ENCODE peak calls at places on chromosomes 13 and 19, in four cellular contexts. One of them, this sample, is unnamed.

GRCh38 chr19:55441692-55442321 is 1.3 kb downstream of the SHISA7 start:
- DNase-seq in CD4-positive, alpha-beta memory T cell: no peak
- DNase-seq in astrocyte of the spinal cord: no peak
- DNase-seq in stimulated activated CD4-positive, alpha-beta T cell treated with anti-CD3 and anti-CD28 coated beads, TNF-alpha, amount 100 ng/mL, for 24 hours: no peak
- DNase-seq in this sample: no peak

GRCh38 chr19:36009220-36009619 is 607 bp upstream of the SYNE4 start:
- DNase-seq in CD4-positive, alpha-beta memory T cell: peak; percentile 37
- DNase-seq in astrocyte of the spinal cord: peak; percentile 50
- DNase-seq in stimulated activated CD4-positive, alpha-beta T cell treated with anti-CD3 and anti-CD28 coated beads, TNF-alpha, amount 100 ng/mL, for 24 hours: no peak
- DNase-seq in this sample: peak; percentile 59

GRCh38 chr13:28138756-28139470 is 568 bp downstream of the PAN3 start:
- DNase-seq in CD4-positive, alpha-beta memory T cell: peak; percentile 88
- DNase-seq in astrocyte of the spinal cord: peak; percentile 90
- DNase-seq in stimulated activated CD4-positive, alpha-beta T cell treated with anti-CD3 and anti-CD28 coated beads, TNF-alpha, amount 100 ng/mL, for 24 hours: peak; percentile 76
- DNase-seq in this sample: peak; percentile 81

GRCh38 chr13:94243551-94243950 is 235.9 kb downstream of the DCT start:
- DNase-seq in CD4-positive, alpha-beta memory T cell: no peak
- DNase-seq in astrocyte of the spinal cord: no peak
- DNase-seq in stimulated activated CD4-positive, alpha-beta T cell treated with anti-CD3 and anti-CD28 coated beads, TNF-alpha, amount 100 ng/mL, for 24 hours: no peak
- DNase-seq in this sample: no peak

GRCh38 chr19:36417752-36418286 is 625 bp downstream of the ZFP82 start:
- DNase-seq in CD4-positive, alpha-beta memory T cell: no peak
- DNase-seq in astrocyte of the spinal cord: no peak
- DNase-seq in stimulated activated CD4-positive, alpha-beta T cell treated with anti-CD3 and anti-CD28 coated beads, TNF-alpha, amount 100 ng/mL, for 24 hours: no peak
- DNase-seq in this sample: no peak

GRCh38 chr13:50529154-50529882 is 314.2 kb downstream of the DLEU7 start:
- DNase-seq in CD4-positive, alpha-beta memory T cell: no peak
- DNase-seq in astrocyte of the spinal cord: peak; percentile 94
- DNase-seq in stimulated activated CD4-positive, alpha-beta T cell treated with anti-CD3 and anti-CD28 coated beads, TNF-alpha, amount 100 ng/mL, for 24 hours: no peak
- DNase-seq in this sample: no peak

GRCh38 chr19:31276831-31277230 is 72.4 kb downstream of the TSHZ3 start:
- DNase-seq in CD4-positive, alpha-beta memory T cell: no peak
- DNase-seq in astrocyte of the spinal cord: no peak
- DNase-seq in stimulated activated CD4-positive, alpha-beta T cell treated with anti-CD3 and anti-CD28 coated beads, TNF-alpha, amount 100 ng/mL, for 24 hours: no peak
- DNase-seq in this sample: no peak

GRCh38 chr13:36766295-36766694 is 52.7 kb upstream of the RFXAP start:
- DNase-seq in CD4-positive, alpha-beta memory T cell: no peak
- DNase-seq in astrocyte of the spinal cord: peak; percentile 74
- DNase-seq in stimulated activated CD4-positive, alpha-beta T cell treated with anti-CD3 and anti-CD28 coated beads, TNF-alpha, amount 100 ng/mL, for 24 hours: no peak
- DNase-seq in this sample: no peak

GRCh38 chr19:46601318-46602224 is at the start of gene CALM3:
- DNase-seq in CD4-positive, alpha-beta memory T cell: no peak
- DNase-seq in astrocyte of the spinal cord: no peak
- DNase-seq in stimulated activated CD4-positive, alpha-beta T cell treated with anti-CD3 and anti-CD28 coated beads, TNF-alpha, amount 100 ng/mL, for 24 hours: no peak
- DNase-seq in this sample: no peak

GRCh38 chr19:46551175-46551574 is 50.0 kb upstream of the CALM3 start:
- DNase-seq in CD4-positive, alpha-beta memory T cell: no peak
- DNase-seq in astrocyte of the spinal cord: no peak
- DNase-seq in stimulated activated CD4-positive, alpha-beta T cell treated with anti-CD3 and anti-CD28 coated beads, TNF-alpha, amount 100 ng/mL, for 24 hours: no peak
- DNase-seq in this sample: no peak

GRCh38 chr19:57466489-57466888 is 9.5 kb upstream of the VN1R1 start:
- DNase-seq in CD4-positive, alpha-beta memory T cell: no peak
- DNase-seq in astrocyte of the spinal cord: no peak
- DNase-seq in stimulated activated CD4-positive, alpha-beta T cell treated with anti-CD3 and anti-CD28 coated beads, TNF-alpha, amount 100 ng/mL, for 24 hours: no peak
- DNase-seq in this sample: no peak

GRCh38 chr19:54208784-54209057 is 8.1 kb downstream of the RPS9 start:
- DNase-seq in CD4-positive, alpha-beta memory T cell: no peak
- DNase-seq in astrocyte of the spinal cord: no peak
- DNase-seq in stimulated activated CD4-positive, alpha-beta T cell treated with anti-CD3 and anti-CD28 coated beads, TNF-alpha, amount 100 ng/mL, for 24 hours: no peak
- DNase-seq in this sample: no peak

GRCh38 chr19:33301011-33301899 is 1.1 kb downstream of the CEBPA start:
- DNase-seq in CD4-positive, alpha-beta memory T cell: no peak
- DNase-seq in astrocyte of the spinal cord: no peak
- DNase-seq in stimulated activated CD4-positive, alpha-beta T cell treated with anti-CD3 and anti-CD28 coated beads, TNF-alpha, amount 100 ng/mL, for 24 hours: no peak
- DNase-seq in this sample: no peak

GRCh38 chr13:105969761-105970160 is 565.7 kb downstream of the EFNB2 start:
- DNase-seq in CD4-positive, alpha-beta memory T cell: no peak
- DNase-seq in astrocyte of the spinal cord: no peak
- DNase-seq in stimulated activated CD4-positive, alpha-beta T cell treated with anti-CD3 and anti-CD28 coated beads, TNF-alpha, amount 100 ng/mL, for 24 hours: no peak
- DNase-seq in this sample: no peak

GRCh38 chr13:114339779-114340534 is 25.7 kb downstream of the CHAMP1 start:
- DNase-seq in CD4-positive, alpha-beta memory T cell: peak; percentile 56
- DNase-seq in astrocyte of the spinal cord: peak; percentile 22
- DNase-seq in stimulated activated CD4-positive, alpha-beta T cell treated with anti-CD3 and anti-CD28 coated beads, TNF-alpha, amount 100 ng/mL, for 24 hours: no peak
- DNase-seq in this sample: peak; percentile 73